ENCODE peak calls at places on chromosomes 4 and X, in five cellular contexts. One of them, this sample, is unnamed.

GRCh38 chr4:7841071-7841470 is 98.6 kb downstream of the AFAP1 start:
- DNase-seq in A549: no peak
- DNase-seq in AG04450: no peak
- DNase-seq in fibroblast of lung: no peak
- DNase-seq in brain microvascular endothelial cell: no peak
- DNase-seq in this sample: no peak

GRCh38 chrX:150489359-150490015 is 78.9 kb upstream of the MTM1 start:
- DNase-seq in A549: no peak
- DNase-seq in AG04450: no peak
- DNase-seq in fibroblast of lung: no peak
- DNase-seq in brain microvascular endothelial cell: no peak
- DNase-seq in this sample: no peak

GRCh38 chrX:32045149-32045548 is 973.3 kb upstream of the FTHL17 start:
- DNase-seq in A549: no peak
- DNase-seq in AG04450: no peak
- DNase-seq in fibroblast of lung: no peak
- DNase-seq in brain microvascular endothelial cell: no peak
- DNase-seq in this sample: no peak

GRCh38 chr4:37590016-37590415 is 96.2 kb downstream of the RELL1 start:
- DNase-seq in A549: no peak
- DNase-seq in AG04450: no peak
- DNase-seq in fibroblast of lung: no peak
- DNase-seq in brain microvascular endothelial cell: no peak
- DNase-seq in this sample: no peak

GRCh38 chrX:151929131-151929530 is 16.4 kb downstream of the MAGEA4 start:
- DNase-seq in A549: no peak
- DNase-seq in AG04450: no peak
- DNase-seq in fibroblast of lung: no peak
- DNase-seq in brain microvascular endothelial cell: no peak
- DNase-seq in this sample: no peak

GRCh38 chr4:137997496-137997895 is 244.7 kb downstream of the SLC7A11 start:
- DNase-seq in A549: no peak
- DNase-seq in AG04450: no peak
- DNase-seq in fibroblast of lung: no peak
- DNase-seq in brain microvascular endothelial cell: no peak
- DNase-seq in this sample: no peak

GRCh38 chr4:183388021-183388420 is 56.4 kb upstream of the CDKN2AIP start:
- DNase-seq in A549: no peak
- DNase-seq in AG04450: no peak
- DNase-seq in fibroblast of lung: no peak
- DNase-seq in brain microvascular endothelial cell: no peak
- DNase-seq in this sample: no peak

GRCh38 chrX:30781711-30782444 is 107.2 kb downstream of the TAB3 start:
- DNase-seq in A549: no peak
- DNase-seq in AG04450: no peak
- DNase-seq in fibroblast of lung: no peak
- DNase-seq in brain microvascular endothelial cell: no peak
- DNase-seq in this sample: no peak

GRCh38 chr4:183038436-183038835 is 60.6 kb upstream of the WWC2 start:
- DNase-seq in A549: no peak
- DNase-seq in AG04450: no peak
- DNase-seq in fibroblast of lung: no peak
- DNase-seq in brain microvascular endothelial cell: no peak
- DNase-seq in this sample: no peak

GRCh38 chr4:86306816-86307215 is 53.0 kb downstream of the MAPK10 start:
- DNase-seq in A549: no peak
- DNase-seq in AG04450: peak; percentile 30
- DNase-seq in fibroblast of lung: peak; percentile 85
- DNase-seq in brain microvascular endothelial cell: peak; percentile 14
- DNase-seq in this sample: peak; percentile 6

GRCh38 chr4:109921384-109921808 is 8.7 kb downstream of the EGF start:
- DNase-seq in A549: peak; percentile 83
- DNase-seq in AG04450: no peak
- DNase-seq in fibroblast of lung: peak; percentile 34
- DNase-seq in brain microvascular endothelial cell: peak; percentile 88
- DNase-seq in this sample: peak; percentile 44

GRCh38 chrX:153494061-153494460 is 719 bp upstream of the BGN start:
- DNase-seq in A549: no peak
- DNase-seq in AG04450: no peak
- DNase-seq in fibroblast of lung: no peak
- DNase-seq in brain microvascular endothelial cell: no peak
- DNase-seq in this sample: no peak
- H3K4me3 ChIP-seq in A549: no peak overlapping the region
- H3K4me3 ChIP-seq in AG04450: peak overlapping the region; percentile 49
- H3K4me3 ChIP-seq in fibroblast of lung: peak overlapping the region; percentile 37
- H3K4me3 ChIP-seq in brain microvascular endothelial cell: peak overlapping the region; percentile 15
- H3K4me3 ChIP-seq in this sample: peak overlapping the region; percentile 31

GRCh38 chrX:58025979-58026378 is 115.7 kb upstream of the ZXDA start:
- DNase-seq in A549: peak; percentile 44
- DNase-seq in AG04450: no peak
- DNase-seq in fibroblast of lung: peak; percentile 1
- DNase-seq in brain microvascular endothelial cell: peak; percentile 14
- DNase-seq in this sample: no peak
- TF ChIP-seq CTCF in A549: peak; percentile 27
- TF ChIP-seq CTCF in AG04450: peak; percentile 17
- TF ChIP-seq CTCF in fibroblast of lung: peak; percentile 8
- TF ChIP-seq CTCF in brain microvascular endothelial cell: peak; percentile 46
- TF ChIP-seq CTCF in this sample: peak; percentile 24

GRCh38 chrX:64977051-64977450 is 801 bp upstream of the ZC4H2 start:
- DNase-seq in A549: no peak
- DNase-seq in AG04450: no peak
- DNase-seq in fibroblast of lung: no peak
- DNase-seq in brain microvascular endothelial cell: no peak
- DNase-seq in this sample: no peak
- H3K4me3 ChIP-seq in A549: no peak overlapping the region
- H3K4me3 ChIP-seq in AG04450: no peak overlapping the region
- H3K4me3 ChIP-seq in fibroblast of lung: no peak overlapping the region
- H3K4me3 ChIP-seq in brain microvascular endothelial cell: no peak overlapping the region
- H3K4me3 ChIP-seq in this sample: no peak overlapping the region

GRCh38 chr4:158162637-158163036 is 10.2 kb downstream of the GASK1B start:
- DNase-seq in A549: peak; percentile 21
- DNase-seq in AG04450: no peak
- DNase-seq in fibroblast of lung: no peak
- DNase-seq in brain microvascular endothelial cell: no peak
- DNase-seq in this sample: no peak

GRCh38 chr4:158161561-158162354 is 11.1 kb downstream of the GASK1B start:
- DNase-seq in A549: peak; percentile 64
- DNase-seq in AG04450: no peak
- DNase-seq in fibroblast of lung: peak; percentile 68
- DNase-seq in brain microvascular endothelial cell: peak; percentile 96
- DNase-seq in this sample: no peak

GRCh38 chr4:158164849-158165248 is 8.0 kb downstream of the GASK1B start:
- DNase-seq in A549: no peak
- DNase-seq in AG04450: no peak
- DNase-seq in fibroblast of lung: no peak
- DNase-seq in brain microvascular endothelial cell: no peak
- DNase-seq in this sample: no peak

GRCh38 chr4:158166701-158167100 is 6.1 kb downstream of the GASK1B start:
- DNase-seq in A549: no peak
- DNase-seq in AG04450: no peak
- DNase-seq in fibroblast of lung: peak; percentile 8
- DNase-seq in brain microvascular endothelial cell: no peak
- DNase-seq in this sample: no peak

GRCh38 chr4:158163941-158164665 is 8.7 kb downstream of the GASK1B start:
- DNase-seq in A549: no peak
- DNase-seq in AG04450: no peak
- DNase-seq in fibroblast of lung: no peak
- DNase-seq in brain microvascular endothelial cell: no peak
- DNase-seq in this sample: no peak
- TF ChIP-seq CTCF in A549: no peak
- TF ChIP-seq CTCF in AG04450: no peak
- TF ChIP-seq CTCF in fibroblast of lung: no peak
- TF ChIP-seq CTCF in brain microvascular endothelial cell: peak; percentile 22
- TF ChIP-seq CTCF in this sample: no peak

DNA sequence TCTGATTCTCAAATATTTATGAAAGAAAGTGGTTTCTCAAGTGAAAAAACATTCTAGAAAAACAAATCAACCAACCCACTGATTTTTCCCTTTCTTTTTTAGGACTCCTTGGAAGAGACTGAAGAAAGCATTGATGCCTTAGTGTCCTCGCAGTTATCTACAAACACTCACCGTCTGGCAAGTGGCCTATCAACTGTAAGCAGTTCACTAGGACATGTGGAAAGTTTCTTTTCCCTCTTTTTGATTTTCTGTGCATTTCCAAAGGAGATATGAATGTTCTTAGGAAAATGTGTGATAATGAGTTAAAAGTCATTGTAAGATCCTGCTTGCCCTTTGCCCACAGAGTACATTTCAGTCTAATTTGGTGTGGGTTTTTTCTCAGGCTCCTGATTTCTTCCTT is 95.9 kb downstream of the SYTL5 start:
- DNase-seq in A549: no peak
- DNase-seq in AG04450: no peak
- DNase-seq in fibroblast of lung: no peak
- DNase-seq in brain microvascular endothelial cell: no peak
- DNase-seq in this sample: no peak
- H3K4me3 ChIP-seq in A549: no peak overlapping the region
- H3K4me3 ChIP-seq in AG04450: no peak overlapping the region
- H3K4me3 ChIP-seq in fibroblast of lung: no peak overlapping the region
- H3K4me3 ChIP-seq in brain microvascular endothelial cell: no peak overlapping the region
- H3K4me3 ChIP-seq in this sample: no peak overlapping the region

DNA sequence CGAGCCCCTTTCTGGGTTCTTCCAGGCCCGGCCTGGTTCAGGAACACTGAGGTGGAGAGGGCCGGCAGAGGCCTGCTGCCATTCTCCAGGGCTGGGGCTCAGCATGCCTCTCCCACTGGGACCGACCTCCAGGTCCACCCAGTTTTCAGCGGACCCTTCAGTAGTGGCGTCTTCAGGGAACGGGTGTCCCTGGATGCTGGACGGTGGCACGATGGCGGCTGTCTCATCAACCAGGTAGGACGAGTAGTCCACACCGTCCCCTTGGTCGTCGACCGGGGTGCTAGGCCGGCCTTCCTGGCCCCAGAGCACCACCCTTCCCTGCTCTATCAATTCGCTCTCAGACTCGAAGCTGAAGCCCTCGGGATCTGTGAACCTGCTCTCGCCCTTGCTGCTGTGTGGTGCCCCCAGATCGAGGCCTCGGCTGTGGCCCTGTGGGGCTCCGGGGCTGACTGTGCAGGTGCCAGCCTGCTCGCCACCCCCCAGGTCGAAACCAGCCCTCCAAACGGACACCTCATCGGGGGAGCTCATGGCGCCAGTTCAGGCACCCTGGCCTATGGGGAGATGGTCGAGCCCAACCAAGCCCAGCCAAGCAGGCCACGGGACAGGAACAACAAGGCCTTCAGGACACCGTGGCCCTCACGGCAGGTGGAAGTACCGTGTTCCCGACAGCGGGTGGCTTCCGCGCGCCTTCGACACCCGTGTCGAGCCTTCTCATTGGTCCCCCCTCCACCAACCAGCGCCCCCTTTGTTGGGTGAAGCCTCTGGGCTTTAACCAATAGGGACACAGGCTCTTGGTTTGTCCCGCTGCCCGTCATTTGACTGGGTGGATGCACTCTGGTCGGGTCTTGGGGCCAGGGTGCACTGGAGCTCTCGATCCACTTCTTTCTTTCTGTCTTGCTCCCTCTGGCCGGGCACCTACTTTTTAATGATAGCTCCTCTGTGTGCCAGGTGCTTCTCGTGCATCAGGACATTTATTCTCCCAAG is 814 bp upstream of the LOC101059915 start:
- DNase-seq in A549: peak; percentile 6
- DNase-seq in AG04450: no peak
- DNase-seq in fibroblast of lung: no peak
- DNase-seq in brain microvascular endothelial cell: no peak
- DNase-seq in this sample: no peak
- TF ChIP-seq CTCF in A549: no peak
- TF ChIP-seq CTCF in AG04450: no peak
- TF ChIP-seq CTCF in fibroblast of lung: no peak
- TF ChIP-seq CTCF in brain microvascular endothelial cell: no peak
- TF ChIP-seq CTCF in this sample: no peak

GRCh38 chrX:39740078-39740477 is 357.7 kb downstream of the BCOR start:
- DNase-seq in A549: no peak
- DNase-seq in AG04450: no peak
- DNase-seq in fibroblast of lung: no peak
- DNase-seq in brain microvascular endothelial cell: no peak
- DNase-seq in this sample: no peak
- H3K4me3 ChIP-seq in A549: no peak overlapping the region
- H3K4me3 ChIP-seq in AG04450: no peak overlapping the region
- H3K4me3 ChIP-seq in fibroblast of lung: no peak overlapping the region
- H3K4me3 ChIP-seq in brain microvascular endothelial cell: no peak overlapping the region
- H3K4me3 ChIP-seq in this sample: no peak overlapping the region

DNA sequence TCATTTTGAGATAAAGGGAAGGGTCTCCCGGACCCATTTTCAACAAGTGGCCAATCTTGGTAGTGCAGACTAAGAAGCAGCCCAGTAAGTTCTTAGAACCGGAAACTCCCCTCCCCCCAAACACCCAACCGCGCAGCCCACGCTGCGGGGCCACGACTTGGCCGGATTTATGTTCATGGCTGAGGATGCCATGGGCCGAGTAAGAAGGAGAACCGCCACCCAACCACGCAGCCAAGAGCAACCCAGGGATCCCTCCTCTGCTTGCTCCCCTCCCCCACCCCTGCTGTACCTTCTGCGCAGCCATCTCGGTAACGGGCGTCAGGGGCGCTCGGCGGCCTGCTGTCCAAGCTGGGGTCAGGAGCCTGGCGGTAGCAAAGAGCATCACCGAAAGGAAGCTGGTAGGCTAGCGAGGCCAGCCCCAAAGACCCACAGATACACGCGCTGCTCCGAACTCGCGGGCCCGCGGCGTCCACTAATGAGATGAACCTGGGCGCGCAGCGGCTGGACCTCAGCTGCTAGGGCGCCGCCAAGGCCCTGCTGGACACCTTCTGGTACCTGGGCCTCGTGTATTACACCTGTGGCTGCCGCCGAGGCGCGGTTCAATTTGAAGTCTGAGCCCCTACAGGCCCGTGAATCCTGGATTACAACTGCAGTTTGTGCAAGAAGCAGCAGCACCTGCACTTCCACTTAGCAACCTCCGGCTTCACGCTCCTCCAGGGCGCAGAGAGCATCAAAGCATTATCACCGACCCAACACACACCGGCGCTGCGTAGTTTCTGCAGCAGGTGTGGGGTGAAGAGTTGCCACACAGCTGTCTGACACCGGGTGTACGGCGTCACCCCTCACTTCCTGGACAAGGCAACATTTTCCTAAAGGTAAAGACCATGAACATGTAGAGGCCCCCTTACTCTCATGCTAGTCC is 63.4 kb downstream of the NUDT10 start:
- DNase-seq in A549: peak; percentile 11
- DNase-seq in AG04450: no peak
- DNase-seq in fibroblast of lung: peak; percentile 21
- DNase-seq in brain microvascular endothelial cell: no peak
- DNase-seq in this sample: no peak
- TF ChIP-seq CTCF in A549: no peak
- TF ChIP-seq CTCF in AG04450: no peak
- TF ChIP-seq CTCF in fibroblast of lung: no peak
- TF ChIP-seq CTCF in brain microvascular endothelial cell: peak; percentile 24
- TF ChIP-seq CTCF in this sample: no peak

GRCh38 chrX:153929576-153929975 is 3.5 kb upstream of the ARHGAP4 start:
- DNase-seq in A549: no peak
- DNase-seq in AG04450: no peak
- DNase-seq in fibroblast of lung: no peak
- DNase-seq in brain microvascular endothelial cell: no peak
- DNase-seq in this sample: no peak
- H3K4me3 ChIP-seq in A549: no peak overlapping the region
- H3K4me3 ChIP-seq in AG04450: no peak overlapping the region
- H3K4me3 ChIP-seq in fibroblast of lung: no peak overlapping the region
- H3K4me3 ChIP-seq in brain microvascular endothelial cell: no peak overlapping the region
- H3K4me3 ChIP-seq in this sample: no peak overlapping the region